ENCODE peak calls at places on chromosomes 5 and 9, in six cellular contexts. A is right atrium auricular region, H is neural progenitor cell, S is GM12865, U is A549, Q is lower lobe of right lung. B is an unnamed sample.

GRCh38 chr5:176883700-176884570 is 15.2 kb downstream of the HK3 start:
- DNase-seq in S (no peak), Q (peak), U (no peak), A (no peak), H (no peak), B (no peak)

GRCh38 chr9:121826711-121827110 is 175.3 kb downstream of the DAB2IP start:
- DNase-seq in U (no peak), H (no peak), Q (no peak), S (no peak), A (peak), B (no peak)

GRCh38 chr5:135190345-135191083 is 156.5 kb upstream of the PITX1 start:
- DNase-seq in H (peak), U (no peak), S (no peak), A (peak), Q (no peak), B (no peak)

GRCh38 chr9:33151007-33151557 is 16.1 kb downstream of the B4GALT1 start:
- DNase-seq in H (no peak), Q (no peak), A (peak), S (no peak), U (peak), B (no peak)

GRCh38 chr9:137757139-137757538 is 120.4 kb upstream of the CACNA1B start:
- DNase-seq in A (no peak), U (no peak), Q (no peak), S (no peak), H (no peak), B (no peak)

GRCh38 chr5:87120518-87121314 is 147.0 kb upstream of the RASA1 start:
- DNase-seq in Q (no peak), A (no peak), U (peak), S (peak), H (no peak), B (peak)

GRCh38 chr9:129027224-129027684 is 877 bp downstream of the SH3GLB2 start:
- DNase-seq in H (no peak), U (no peak), Q (no peak), A (no peak), S (no peak), B (no peak)

GRCh38 chr9:29556317-29556716 is 1983.0 kb upstream of the C9orf72 start:
- DNase-seq in U (peak), H (no peak), S (no peak), Q (no peak), A (no peak), B (no peak)

GRCh38 chr9:89872426-89872912 is 267.7 kb downstream of the GADD45G start:
- DNase-seq in S (no peak), A (no peak), Q (no peak), U (no peak), H (no peak), B (no peak)

GRCh38 chr5:147113967-147114366 is 120.9 kb upstream of the STK32A start:
- DNase-seq in U (no peak), A (no peak), S (no peak), H (no peak), Q (no peak), B (no peak)

GRCh38 chr5:45601424-45601823 is 94.8 kb downstream of the HCN1 start:
- DNase-seq in H (no peak), Q (no peak), U (no peak), S (no peak), A (no peak), B (no peak)

GRCh38 chr5:137206030-137206715 is 293.0 kb downstream of the SPOCK1 start:
- DNase-seq in A (no peak), Q (peak), S (no peak), U (no peak), H (no peak), B (no peak)

GRCh38 chr5:34012791-34013190 is 4.9 kb upstream of the AMACR start:
- DNase-seq in H (no peak), S (no peak), Q (no peak), U (no peak), A (no peak), B (no peak)

DNA sequence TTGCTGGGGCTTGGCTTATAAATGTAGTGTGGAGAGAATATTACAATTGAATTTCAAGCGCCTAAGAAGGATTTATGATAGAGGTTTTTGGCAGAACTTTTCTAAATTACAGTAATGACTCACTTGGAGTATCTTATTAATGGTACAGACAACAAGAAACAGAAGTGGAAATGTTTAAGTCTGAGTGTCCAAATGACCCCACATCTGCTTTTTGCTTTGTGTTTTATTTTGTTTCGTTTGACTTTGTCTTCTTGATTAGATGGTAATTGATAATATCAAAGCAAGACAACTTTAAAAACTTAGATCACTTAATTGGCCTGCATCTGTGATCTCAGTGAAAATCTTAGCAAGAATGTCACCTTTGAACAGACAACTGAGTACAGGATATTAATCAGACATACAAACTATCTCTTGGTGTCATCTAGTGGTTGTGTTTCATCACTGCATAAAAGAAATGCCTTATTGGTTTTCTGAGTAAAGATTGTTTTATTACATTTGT is 577.4 kb downstream of the ISL1 start:
- DNase-seq in U (peak), H (no peak), A (no peak), S (peak), Q (no peak), B (no peak)
- TF ChIP-seq CTCF in U (no peak), H (peak), A (no peak), S (peak), Q (peak), B (no peak)

DNA sequence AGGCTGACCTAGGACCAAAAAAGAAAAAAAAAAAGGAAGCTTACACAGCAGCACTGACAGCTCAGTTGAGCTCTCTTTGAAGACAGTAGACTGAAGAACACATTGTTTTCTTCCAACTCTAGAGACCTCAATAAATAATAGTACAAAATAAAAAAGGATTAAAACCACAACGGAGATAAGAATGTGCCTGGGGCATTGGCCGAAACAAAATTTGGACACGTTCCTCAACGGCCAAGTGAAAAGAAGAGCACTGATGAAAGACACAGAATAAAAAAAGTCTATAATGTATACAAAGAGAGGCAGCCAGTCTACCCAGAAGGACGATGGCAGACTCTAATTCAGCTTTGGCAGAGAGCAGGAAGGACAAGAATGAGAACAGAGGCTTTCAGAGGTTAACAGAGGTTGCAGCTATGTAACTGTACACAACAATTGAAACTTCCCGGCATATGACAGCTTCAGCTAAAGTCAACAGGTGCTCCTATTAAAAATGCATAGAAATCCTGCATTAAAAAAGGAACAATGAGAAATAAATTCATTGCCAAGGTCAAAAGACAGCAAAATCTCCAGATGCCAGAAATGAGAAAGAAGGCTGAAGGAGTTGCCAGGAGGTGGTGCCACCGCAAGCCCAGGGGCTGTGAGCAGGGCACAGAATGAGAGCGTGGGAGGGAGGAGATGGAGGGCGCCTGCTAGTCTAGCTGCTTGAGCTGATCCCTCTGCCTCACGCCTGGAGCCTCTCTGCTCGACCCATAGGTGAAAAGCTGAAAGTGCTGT is 113.9 kb downstream of the DCP2 start:
- DNase-seq in H (no peak), S (peak), Q (no peak), U (no peak), A (no peak), B (no peak)
- TF ChIP-seq CTCF in H (no peak), S (no peak), Q (no peak), U (no peak), A (no peak), B (no peak)

GRCh38 chr9:124441291-124441690 is 9.0 kb upstream of the ADGRD2 start:
- DNase-seq in Q (no peak), A (no peak), H (no peak), U (no peak), S (no peak), B (no peak)
- TF ChIP-seq CTCF in Q (no peak), A (no peak), H (no peak), U (no peak), S (no peak), B (no peak)

GRCh38 chr5:172188893-172189692 is 1.1 kb upstream of the STK10 start:
- DNase-seq in S (no peak), H (peak), U (no peak), A (no peak), Q (no peak), B (no peak)
- TF ChIP-seq CTCF in S (no peak), H (peak), U (no peak), A (no peak), Q (peak), B (no peak)

GRCh38 chr9:17905356-17906203 is 326.7 kb downstream of the SH3GL2 start:
- DNase-seq in U (no peak), H (peak), Q (no peak), S (no peak), A (no peak), B (no peak)
- TF ChIP-seq CTCF in U (no peak), H (peak), Q (no peak), S (no peak), A (no peak), B (no peak)

GRCh38 chr9:127763918-127764384 is 14.5 kb downstream of the SH2D3C start:
- DNase-seq in U (peak), Q (peak), S (peak), H (peak), A (no peak), B (peak)
- TF ChIP-seq CTCF in U (no peak), Q (peak), S (peak), H (peak), A (peak), B (peak)

DNA sequence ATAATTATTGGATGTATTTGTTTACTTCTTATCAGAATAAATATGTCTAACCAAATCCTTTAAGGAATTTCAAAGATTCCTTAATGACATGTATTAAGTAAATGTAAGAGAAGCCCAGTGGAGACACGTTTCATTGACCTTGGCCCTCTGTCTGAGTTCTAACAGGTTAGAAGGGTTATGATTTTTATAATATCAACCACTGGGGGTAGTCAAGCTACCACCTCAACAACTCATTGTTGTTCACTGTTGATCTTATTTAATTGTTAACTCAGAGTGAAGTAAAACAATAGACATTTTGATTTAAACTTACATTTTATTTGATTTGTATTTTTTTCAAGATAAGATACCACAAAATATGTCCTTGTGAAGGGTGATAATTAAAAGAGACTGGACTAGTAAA is 499.2 kb upstream of the COX7C start:
- DNase-seq in H (no peak), U (peak), A (no peak), Q (no peak), S (peak), B (no peak)
- TF ChIP-seq CTCF in H (peak), U (no peak), A (peak), Q (no peak), S (peak), B (no peak)

DNA sequence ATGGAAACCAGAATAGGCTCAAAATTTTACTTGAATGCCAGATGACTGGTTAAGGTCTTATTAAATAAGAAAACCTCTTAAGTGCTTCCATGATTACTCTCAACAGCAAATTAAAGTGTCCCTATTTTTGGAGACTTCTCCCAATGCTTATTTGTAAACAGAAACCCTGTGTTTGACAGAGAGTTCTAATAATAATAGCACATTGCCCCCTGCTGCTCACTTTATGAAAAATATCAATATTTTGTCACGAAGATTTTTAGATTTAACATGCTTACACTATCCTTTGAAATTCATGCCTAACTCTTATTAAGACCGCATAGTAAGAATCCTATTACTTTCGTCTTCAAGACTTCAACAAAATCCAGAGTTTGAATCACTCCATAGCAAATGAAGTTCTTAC is 75.4 kb upstream of the PRRC1 start:
- DNase-seq in A (no peak), H (no peak), Q (no peak), U (peak), S (peak), B (no peak)
- TF ChIP-seq CTCF in A (peak), H (peak), Q (no peak), U (peak), S (peak), B (no peak)

DNA sequence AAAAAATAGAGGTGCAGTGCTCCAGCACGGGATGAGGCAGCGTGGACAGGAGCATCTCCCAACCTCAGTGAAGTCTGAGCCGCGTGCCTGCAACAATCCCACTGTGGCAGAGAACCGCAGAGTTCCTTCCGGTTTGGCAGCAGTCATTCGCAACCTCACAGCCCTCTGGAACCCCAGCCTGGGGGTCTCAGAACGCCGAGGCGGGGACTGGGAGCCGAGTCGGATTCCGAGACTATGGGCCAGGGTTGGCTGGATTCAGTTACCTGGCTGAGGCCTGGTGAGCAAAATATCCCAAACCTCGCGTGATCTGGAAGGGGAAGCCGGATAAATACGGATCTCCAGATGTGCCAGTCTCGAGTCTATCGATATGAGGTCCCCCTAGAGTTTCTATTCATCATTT is 27.0 kb downstream of the CDKN2A start:
- DNase-seq in S (no peak), Q (no peak), U (no peak), A (no peak), H (peak), B (no peak)
- TF ChIP-seq CTCF in S (no peak), Q (no peak), U (no peak), A (no peak), H (no peak), B (no peak)